ENCODE peak calls at places on chromosomes 2 and 18, in six cellular contexts. One of them, this sample, is unnamed.

GRCh38 chr18:46570666-46571065 is 86.4 kb downstream of the LOXHD1 start:
- DNase-seq in endothelial cell of umbilical vein: no peak
- DNase-seq in hepatocyte: no peak
- DNase-seq in fibroblast of lung: no peak
- DNase-seq in neural progenitor cell: no peak
- DNase-seq in mammary epithelial cell: no peak
- DNase-seq in this sample: no peak

GRCh38 chr2:214529514-214529913 is 118.7 kb downstream of the VWC2L start:
- DNase-seq in neural progenitor cell: no peak
- DNase-seq in endothelial cell of umbilical vein: no peak
- DNase-seq in mammary epithelial cell: no peak
- DNase-seq in hepatocyte: no peak
- DNase-seq in fibroblast of lung: no peak
- DNase-seq in this sample: no peak

GRCh38 chr2:221780281-221780688 is 208.2 kb upstream of the EPHA4 start:
- DNase-seq in endothelial cell of umbilical vein: peak; percentile 78
- DNase-seq in mammary epithelial cell: peak; percentile 22
- DNase-seq in neural progenitor cell: peak; percentile 27
- DNase-seq in hepatocyte: peak; percentile 20
- DNase-seq in fibroblast of lung: peak; percentile 51
- DNase-seq in this sample: no peak

GRCh38 chr2:201931955-201932354 is 101.7 kb upstream of the FZD7 start:
- DNase-seq in neural progenitor cell: no peak
- DNase-seq in mammary epithelial cell: no peak
- DNase-seq in endothelial cell of umbilical vein: no peak
- DNase-seq in hepatocyte: no peak
- DNase-seq in fibroblast of lung: no peak
- DNase-seq in this sample: peak; percentile 25

GRCh38 chr2:241770185-241770935 is 6.3 kb upstream of the GAL3ST2 start:
- DNase-seq in hepatocyte: peak; percentile 50
- DNase-seq in mammary epithelial cell: no peak
- DNase-seq in fibroblast of lung: no peak
- DNase-seq in neural progenitor cell: peak; percentile 64
- DNase-seq in endothelial cell of umbilical vein: no peak
- DNase-seq in this sample: no peak

GRCh38 chr2:153871231-153872221 is at the start of gene GALNT13:
- DNase-seq in endothelial cell of umbilical vein: peak; percentile 1
- DNase-seq in fibroblast of lung: peak; percentile 65
- DNase-seq in hepatocyte: peak; percentile 89
- DNase-seq in neural progenitor cell: peak; percentile 92
- DNase-seq in mammary epithelial cell: peak; percentile 22
- DNase-seq in this sample: no peak

GRCh38 chr18:48608581-48608980 is 69.8 kb downstream of the CTIF start:
- DNase-seq in neural progenitor cell: no peak
- DNase-seq in mammary epithelial cell: no peak
- DNase-seq in fibroblast of lung: no peak
- DNase-seq in endothelial cell of umbilical vein: no peak
- DNase-seq in hepatocyte: no peak
- DNase-seq in this sample: no peak

GRCh38 chr2:112181571-112182290 is 43.5 kb downstream of the FBLN7 start:
- DNase-seq in endothelial cell of umbilical vein: no peak
- DNase-seq in fibroblast of lung: no peak
- DNase-seq in hepatocyte: peak; percentile 28
- DNase-seq in mammary epithelial cell: no peak
- DNase-seq in neural progenitor cell: no peak
- DNase-seq in this sample: no peak

GRCh38 chr2:169781249-169782013 is 17.2 kb upstream of the SSB start:
- DNase-seq in endothelial cell of umbilical vein: no peak
- DNase-seq in mammary epithelial cell: no peak
- DNase-seq in fibroblast of lung: no peak
- DNase-seq in hepatocyte: no peak
- DNase-seq in neural progenitor cell: no peak
- DNase-seq in this sample: no peak

GRCh38 chr2:177245010-177245422 is 19.5 kb downstream of the NFE2L2 start:
- DNase-seq in neural progenitor cell: no peak
- DNase-seq in mammary epithelial cell: no peak
- DNase-seq in hepatocyte: peak; percentile 58
- DNase-seq in endothelial cell of umbilical vein: peak; percentile 80
- DNase-seq in fibroblast of lung: peak; percentile 66
- DNase-seq in this sample: peak; percentile 78

GRCh38 chr2:82143343-82143742 is 1838.8 kb upstream of the LRRTM1 start:
- DNase-seq in mammary epithelial cell: no peak
- DNase-seq in neural progenitor cell: no peak
- DNase-seq in fibroblast of lung: no peak
- DNase-seq in endothelial cell of umbilical vein: no peak
- DNase-seq in hepatocyte: no peak
- DNase-seq in this sample: no peak
- H3K9me3 ChIP-seq in mammary epithelial cell: peaks cover 2% of the 10 kb centered on the region
- H3K9me3 ChIP-seq in neural progenitor cell: no peaks in the 10 kb centered on the region
- H3K9me3 ChIP-seq in fibroblast of lung: no peaks in the 10 kb centered on the region
- H3K9me3 ChIP-seq in endothelial cell of umbilical vein: no peaks in the 10 kb centered on the region
- H3K9me3 ChIP-seq in hepatocyte: no peaks in the 10 kb centered on the region
- H3K9me3 ChIP-seq in this sample: peaks cover 29% of the 10 kb centered on the region

GRCh38 chr2:240586198-240586918 is at the start of gene CAPN10:
- DNase-seq in neural progenitor cell: peak; percentile 99
- DNase-seq in hepatocyte: peak; percentile 99
- DNase-seq in mammary epithelial cell: peak; percentile 95
- DNase-seq in endothelial cell of umbilical vein: peak; percentile 95
- DNase-seq in fibroblast of lung: peak; percentile 93
- DNase-seq in this sample: peak; percentile 98
- H3K27ac ChIP-seq in neural progenitor cell: no peak within 1 kb of the TSS
- H3K27ac ChIP-seq in hepatocyte: peak within 1 kb of the TSS; percentile 80
- H3K27ac ChIP-seq in mammary epithelial cell: peak within 1 kb of the TSS; percentile 75
- H3K27ac ChIP-seq in endothelial cell of umbilical vein: peak within 1 kb of the TSS; percentile 74
- H3K27ac ChIP-seq in fibroblast of lung: peak within 1 kb of the TSS; percentile 83
- H3K27ac ChIP-seq in this sample: peak within 1 kb of the TSS; percentile 97

GRCh38 chr2:176136375-176137248 is 7.1 kb downstream of the HOXD8 start:
- DNase-seq in fibroblast of lung: no peak
- DNase-seq in endothelial cell of umbilical vein: peak; percentile 79
- DNase-seq in hepatocyte: peak; percentile 54
- DNase-seq in neural progenitor cell: peak; percentile 67
- DNase-seq in mammary epithelial cell: no peak
- DNase-seq in this sample: peak; percentile 76
- TF ChIP-seq EZH2 in fibroblast of lung: peak; percentile 41
- TF ChIP-seq EZH2 in endothelial cell of umbilical vein: no peak
- TF ChIP-seq EZH2 in hepatocyte: peak; percentile 30
- TF ChIP-seq EZH2 in neural progenitor cell: peak; percentile 97
- TF ChIP-seq EZH2 in mammary epithelial cell: no peak
- TF ChIP-seq EZH2 in this sample: no peak

DNA sequence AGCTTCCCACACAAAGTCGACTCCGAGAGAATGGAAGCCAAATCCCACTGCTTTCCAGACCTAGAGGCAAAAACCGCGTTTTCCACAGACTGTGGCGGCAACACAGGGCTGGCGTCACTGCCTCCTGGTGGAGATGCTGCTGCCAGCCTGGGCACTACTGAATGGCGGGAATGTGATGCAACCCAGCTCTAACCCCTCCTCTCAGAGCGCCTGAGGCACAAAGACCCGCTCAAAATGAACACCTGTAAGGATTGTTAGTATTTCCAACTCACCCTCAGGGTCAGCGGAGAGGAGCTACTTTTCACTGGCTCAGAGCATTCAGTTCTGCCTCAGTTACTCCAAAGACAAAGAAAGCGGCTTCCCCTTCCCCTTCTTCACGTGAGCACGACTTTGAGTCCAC is 548.0 kb upstream of the SALL3 start:
- DNase-seq in hepatocyte: no peak
- DNase-seq in neural progenitor cell: peak; percentile 46
- DNase-seq in endothelial cell of umbilical vein: no peak
- DNase-seq in mammary epithelial cell: no peak
- DNase-seq in fibroblast of lung: no peak
- DNase-seq in this sample: no peak
- H3K9me3 ChIP-seq in hepatocyte: no peaks in the 10 kb centered on the region
- H3K9me3 ChIP-seq in neural progenitor cell: no peaks in the 10 kb centered on the region
- H3K9me3 ChIP-seq in endothelial cell of umbilical vein: peaks cover 12% of the 10 kb centered on the region
- H3K9me3 ChIP-seq in mammary epithelial cell: peaks cover 16% of the 10 kb centered on the region
- H3K9me3 ChIP-seq in fibroblast of lung: no peaks in the 10 kb centered on the region
- H3K9me3 ChIP-seq in this sample: peaks cover 26% of the 10 kb centered on the region

DNA sequence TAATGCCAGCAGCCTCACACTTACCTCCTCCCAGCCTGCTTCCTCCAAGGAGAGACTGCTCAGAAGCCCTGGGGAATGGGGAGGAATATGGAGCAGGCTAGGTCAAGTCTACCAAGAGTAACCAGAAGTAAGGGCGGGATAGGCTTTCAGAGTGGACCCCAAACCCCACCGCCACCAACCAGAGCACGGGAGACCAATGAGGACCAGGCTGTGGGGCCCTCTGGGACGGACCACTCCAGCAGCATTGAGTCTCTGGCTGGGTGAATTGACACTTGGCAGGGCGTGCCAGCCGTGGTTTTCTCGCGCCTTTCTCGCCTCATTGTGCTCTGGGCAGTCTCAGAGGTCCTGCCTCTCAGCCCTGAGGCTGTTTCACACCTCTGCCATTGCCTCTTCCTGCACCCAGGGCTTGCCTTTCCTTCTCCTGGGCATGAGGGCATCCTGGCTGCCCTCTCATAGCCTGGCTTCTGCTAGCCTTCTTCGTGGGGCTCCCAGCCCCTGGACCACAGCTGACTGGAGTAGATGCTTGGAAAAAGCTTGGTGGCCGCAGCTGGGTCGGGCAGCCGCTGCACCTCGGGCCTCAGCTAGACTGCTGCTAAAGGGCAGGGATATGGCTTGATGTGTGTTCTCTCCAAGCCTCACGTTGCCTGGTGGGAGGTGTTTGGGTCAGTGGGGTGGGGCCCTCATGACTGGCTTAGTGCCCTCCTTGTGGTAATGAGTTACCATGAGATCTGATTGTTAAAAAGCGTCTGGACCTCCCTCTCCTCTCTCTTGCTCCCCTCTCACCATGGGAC is 40.5 kb upstream of the HS6ST1 start:
- DNase-seq in neural progenitor cell: no peak
- DNase-seq in hepatocyte: no peak
- DNase-seq in mammary epithelial cell: no peak
- DNase-seq in fibroblast of lung: no peak
- DNase-seq in endothelial cell of umbilical vein: no peak
- DNase-seq in this sample: no peak
- H3K27ac ChIP-seq in neural progenitor cell: no peak overlapping the region
- H3K27ac ChIP-seq in hepatocyte: no peak overlapping the region
- H3K27ac ChIP-seq in mammary epithelial cell: no peak overlapping the region
- H3K27ac ChIP-seq in fibroblast of lung: no peak overlapping the region
- H3K27ac ChIP-seq in endothelial cell of umbilical vein: no peak overlapping the region
- H3K27ac ChIP-seq in this sample: no peak overlapping the region